ENCODE peak calls at places on chromosomes 4 and X, in seven cellular contexts. J is astrocyte, E is heart left ventricle, H is foreskin fibroblast, U is hepatocyte, S is uterus, Q is choroid plexus epithelial cell. T is an unnamed sample.

GRCh38 chr4:82398263-82398662 is 24.5 kb upstream of the HNRNPD start:
- DNase-seq in J (no peak), H (no peak), S (no peak), Q (no peak), E (no peak), U (no peak), T (no peak)

GRCh38 chrX:63761639-63762038 is 23.4 kb downstream of the ARHGEF9 start:
- DNase-seq in Q (no peak), E (no peak), J (no peak), S (no peak), U (no peak), H (no peak), T (no peak)

GRCh38 chrX:45788315-45788714 is 587.6 kb upstream of the DIPK2B start:
- DNase-seq in H (no peak), J (peak), U (no peak), Q (peak), E (no peak), S (no peak), T (no peak)

GRCh38 chrX:102129473-102129872 is 4.0 kb downstream of the TCEAL2 start:
- DNase-seq in U (no peak), J (no peak), H (peak), E (no peak), Q (peak), S (no peak), T (no peak)

GRCh38 chr4:99394913-99395312 is 40.2 kb downstream of the ADH7 start:
- DNase-seq in Q (no peak), E (no peak), H (peak), S (no peak), J (peak), U (no peak), T (no peak)

GRCh38 chrX:149819371-149819770 is 37.6 kb downstream of the MAGEA9 start:
- DNase-seq in E (no peak), Q (no peak), J (peak), U (no peak), H (no peak), S (no peak), T (no peak)

GRCh38 chr4:37243061-37243460 is 1.5 kb upstream of the NWD2 start:
- DNase-seq in H (no peak), U (peak), S (no peak), E (no peak), Q (no peak), J (no peak), T (no peak)

GRCh38 chr4:161101881-161102280 is 1061.9 kb downstream of the FSTL5 start:
- DNase-seq in J (no peak), Q (no peak), H (no peak), E (no peak), S (no peak), U (no peak), T (no peak)

GRCh38 chr4:165294907-165295306 is 32.6 kb upstream of the MSMO1 start:
- DNase-seq in H (no peak), E (no peak), S (no peak), U (no peak), Q (no peak), J (no peak), T (no peak)

GRCh38 chr4:66273110-66273509 is 602.8 kb upstream of the EPHA5 start:
- DNase-seq in Q (no peak), J (no peak), H (no peak), E (no peak), U (no peak), S (no peak), T (no peak)

GRCh38 chrX:38192007-38192625 is 28.6 kb downstream of the SRPX start:
- DNase-seq in Q (peak), E (peak), J (no peak), H (peak), S (no peak), U (no peak), T (no peak)
- TF ChIP-seq CTCF in Q (peak), E (peak), J (peak), H (peak), S (no peak), U (peak), T (peak)

DNA sequence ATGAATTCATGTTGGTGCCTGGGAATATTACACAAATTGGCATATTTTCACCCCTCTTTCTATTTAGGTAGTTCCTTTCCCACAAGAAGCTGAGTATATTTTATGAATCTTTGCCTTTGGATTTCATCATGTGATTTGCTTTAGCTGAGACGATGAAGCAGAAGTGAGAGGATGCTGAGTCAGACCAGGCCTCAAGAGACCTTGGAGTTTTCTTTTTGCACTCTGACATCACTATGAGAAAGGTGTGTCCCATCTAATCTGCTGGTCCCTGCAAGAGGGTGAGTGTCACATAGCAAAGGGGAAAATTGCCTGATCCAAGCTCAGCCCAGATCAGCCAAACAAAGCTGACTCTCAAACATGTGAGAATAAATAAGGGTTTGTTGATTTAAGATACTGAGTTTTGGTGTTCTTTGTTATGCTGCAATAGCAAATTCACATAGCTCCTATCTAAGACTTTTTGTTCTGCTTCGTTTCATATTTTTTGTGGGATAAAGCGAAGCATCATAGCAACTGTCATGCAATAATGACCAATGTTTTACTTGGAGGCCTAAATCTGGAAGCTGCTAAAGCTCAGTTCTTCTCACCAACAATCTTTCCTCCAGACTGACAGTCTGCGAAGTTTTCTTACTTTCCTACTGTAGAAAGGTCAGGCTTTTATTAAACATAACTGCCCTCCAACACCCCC is 176.9 kb downstream of the PDHA2 start:
- DNase-seq in J (peak), Q (peak), U (peak), H (no peak), E (no peak), S (no peak), T (no peak)
- TF ChIP-seq CTCF in J (no peak), Q (no peak), U (no peak), H (no peak), E (no peak), S (no peak), T (no peak)

GRCh38 chrX:120617996-120618630 is 11.7 kb downstream of the C1GALT1C1 start:
- DNase-seq in J (no peak), S (no peak), U (no peak), E (no peak), H (peak), Q (no peak), T (no peak)
- TF ChIP-seq CTCF in J (no peak), S (no peak), U (no peak), E (no peak), H (no peak), Q (no peak), T (no peak)

GRCh38 chr4:2168469-2169319 is 73.2 kb downstream of the HAUS3 start:
- DNase-seq in Q (no peak), E (no peak), S (no peak), U (no peak), J (no peak), H (no peak), T (no peak)
- TF ChIP-seq CTCF in Q (no peak), E (no peak), S (no peak), U (no peak), J (no peak), H (no peak), T (no peak)

GRCh38 chr4:73103799-73104503 is 34.4 kb upstream of the COX18 start:
- DNase-seq in H (peak), Q (peak), S (no peak), J (no peak), U (peak), E (no peak), T (no peak)

GRCh38 chr4:73098713-73099112 is 29.2 kb upstream of the COX18 start:
- DNase-seq in U (no peak), Q (no peak), J (no peak), H (no peak), S (no peak), E (no peak), T (no peak)

GRCh38 chr4:73099143-73099542 is 29.6 kb upstream of the COX18 start:
- DNase-seq in S (no peak), J (no peak), H (no peak), E (no peak), Q (no peak), U (no peak), T (no peak)

GRCh38 chr4:73109493-73109892 is 40.0 kb upstream of the COX18 start:
- DNase-seq in E (no peak), Q (no peak), J (no peak), H (no peak), S (no peak), U (no peak), T (no peak)

GRCh38 chr4:73104695-73105094 is 35.2 kb upstream of the COX18 start:
- DNase-seq in E (no peak), H (no peak), J (no peak), U (no peak), S (no peak), Q (no peak), T (no peak)
- TF ChIP-seq CTCF in E (no peak), H (no peak), J (no peak), U (no peak), S (no peak), Q (no peak), T (no peak)